ENCODE peak calls at places on chromosomes 16 and 17, in ten cellular contexts. One of them, this sample, is unnamed.

GRCh38 chr16:17101646-17102045 is 369.1 kb downstream of the XYLT1 start:
- DNase-seq in adrenal gland: no peak
- DNase-seq in spleen: no peak
- DNase-seq in AG04450: no peak
- DNase-seq in lung: no peak
- DNase-seq in IMR-90: peak
- DNase-seq in tibial nerve: no peak
- DNase-seq in heart right ventricle: no peak
- DNase-seq in cardiac muscle cell: no peak
- DNase-seq in HL-60: no peak
- DNase-seq in this sample: no peak

GRCh38 chr17:79090503-79091372 is 16.1 kb downstream of the ENGASE start:
- DNase-seq in adrenal gland: no peak
- DNase-seq in spleen: no peak
- DNase-seq in AG04450: no peak
- DNase-seq in lung: no peak
- DNase-seq in IMR-90: no peak
- DNase-seq in tibial nerve: no peak
- DNase-seq in heart right ventricle: no peak
- DNase-seq in cardiac muscle cell: no peak
- DNase-seq in HL-60: no peak
- DNase-seq in this sample: no peak

GRCh38 chr16:29985271-29985811 is 10.1 kb downstream of the HIRIP3 start:
- DNase-seq in adrenal gland: no peak
- DNase-seq in spleen: peak
- DNase-seq in AG04450: no peak
- DNase-seq in lung: no peak
- DNase-seq in IMR-90: no peak
- DNase-seq in tibial nerve: no peak
- DNase-seq in heart right ventricle: no peak
- DNase-seq in cardiac muscle cell: no peak
- DNase-seq in HL-60: no peak
- DNase-seq in this sample: no peak

GRCh38 chr17:29059281-29059680 is 16.3 kb downstream of the PIPOX start:
- DNase-seq in adrenal gland: no peak
- DNase-seq in spleen: no peak
- DNase-seq in AG04450: peak
- DNase-seq in lung: no peak
- DNase-seq in IMR-90: peak
- DNase-seq in tibial nerve: no peak
- DNase-seq in heart right ventricle: no peak
- DNase-seq in cardiac muscle cell: no peak
- DNase-seq in HL-60: no peak
- DNase-seq in this sample: peak

GRCh38 chr17:37828313-37829124 is 83.7 kb upstream of the HNF1B start:
- DNase-seq in adrenal gland: peak
- DNase-seq in spleen: no peak
- DNase-seq in AG04450: no peak
- DNase-seq in lung: no peak
- DNase-seq in IMR-90: peak
- DNase-seq in tibial nerve: no peak
- DNase-seq in heart right ventricle: no peak
- DNase-seq in cardiac muscle cell: no peak
- DNase-seq in HL-60: peak
- DNase-seq in this sample: no peak

GRCh38 chr16:49581630-49582298 is 208.2 kb downstream of the C16orf78 start:
- DNase-seq in adrenal gland: no peak
- DNase-seq in spleen: peak
- DNase-seq in AG04450: no peak
- DNase-seq in lung: no peak
- DNase-seq in IMR-90: no peak
- DNase-seq in tibial nerve: no peak
- DNase-seq in heart right ventricle: no peak
- DNase-seq in cardiac muscle cell: peak
- DNase-seq in HL-60: no peak
- DNase-seq in this sample: no peak

GRCh38 chr17:36856169-36856568 is 81.1 kb upstream of the LHX1 start:
- DNase-seq in adrenal gland: no peak
- DNase-seq in spleen: no peak
- DNase-seq in AG04450: no peak
- DNase-seq in lung: no peak
- DNase-seq in IMR-90: no peak
- DNase-seq in tibial nerve: no peak
- DNase-seq in heart right ventricle: no peak
- DNase-seq in cardiac muscle cell: no peak
- DNase-seq in HL-60: no peak
- DNase-seq in this sample: no peak

GRCh38 chr17:42891539-42892152 is 9.0 kb upstream of the G6PC1 start:
- DNase-seq in adrenal gland: no peak
- DNase-seq in spleen: no peak
- DNase-seq in AG04450: peak
- DNase-seq in lung: no peak
- DNase-seq in IMR-90: peak
- DNase-seq in tibial nerve: no peak
- DNase-seq in heart right ventricle: peak
- DNase-seq in cardiac muscle cell: peak
- DNase-seq in HL-60: no peak
- DNase-seq in this sample: peak

GRCh38 chr17:58365185-58365979 is 13.4 kb upstream of the SUPT4H1 start:
- DNase-seq in adrenal gland: no peak
- DNase-seq in spleen: no peak
- DNase-seq in AG04450: no peak
- DNase-seq in lung: no peak
- DNase-seq in IMR-90: no peak
- DNase-seq in tibial nerve: no peak
- DNase-seq in heart right ventricle: no peak
- DNase-seq in cardiac muscle cell: no peak
- DNase-seq in HL-60: no peak
- DNase-seq in this sample: no peak

GRCh38 chr17:77842906-77843249 is 115.6 kb upstream of the TNRC6C start:
- DNase-seq in adrenal gland: no peak
- DNase-seq in spleen: peak
- DNase-seq in AG04450: no peak
- DNase-seq in lung: no peak
- DNase-seq in IMR-90: no peak
- DNase-seq in tibial nerve: no peak
- DNase-seq in heart right ventricle: no peak
- DNase-seq in cardiac muscle cell: no peak
- DNase-seq in HL-60: no peak
- DNase-seq in this sample: no peak

GRCh38 chr16:29651950-29652349 is 11.1 kb upstream of the SPN start:
- DNase-seq in adrenal gland: no peak
- DNase-seq in spleen: no peak
- DNase-seq in AG04450: no peak
- DNase-seq in lung: no peak
- DNase-seq in IMR-90: no peak
- DNase-seq in tibial nerve: no peak
- DNase-seq in heart right ventricle: no peak
- DNase-seq in cardiac muscle cell: no peak
- DNase-seq in HL-60: no peak
- DNase-seq in this sample: no peak

GRCh38 chr17:7139400-7139799 is 24.8 kb upstream of the ASGR2 start:
- DNase-seq in adrenal gland: no peak
- DNase-seq in spleen: peak
- DNase-seq in AG04450: no peak
- DNase-seq in lung: no peak
- DNase-seq in IMR-90: no peak
- DNase-seq in tibial nerve: no peak
- DNase-seq in heart right ventricle: no peak
- DNase-seq in cardiac muscle cell: no peak
- DNase-seq in HL-60: no peak
- DNase-seq in this sample: no peak

GRCh38 chr17:66952031-66952524 is 12.4 kb upstream of the CACNG4 start:
- DNase-seq in adrenal gland: no peak
- DNase-seq in spleen: no peak
- DNase-seq in AG04450: peak
- DNase-seq in lung: peak
- DNase-seq in IMR-90: peak
- DNase-seq in tibial nerve: no peak
- DNase-seq in heart right ventricle: no peak
- DNase-seq in cardiac muscle cell: no peak
- DNase-seq in HL-60: no peak
- DNase-seq in this sample: peak

GRCh38 chr17:59311051-59311468 is 20.4 kb upstream of the YPEL2 start:
- DNase-seq in adrenal gland: peak
- DNase-seq in spleen: no peak
- DNase-seq in AG04450: no peak
- DNase-seq in lung: peak
- DNase-seq in IMR-90: peak
- DNase-seq in tibial nerve: no peak
- DNase-seq in heart right ventricle: no peak
- DNase-seq in cardiac muscle cell: peak
- DNase-seq in HL-60: no peak
- DNase-seq in this sample: peak

GRCh38 chr16:67781548-67781921 is 24.8 kb downstream of the RANBP10 start:
- DNase-seq in adrenal gland: no peak
- DNase-seq in spleen: no peak
- DNase-seq in AG04450: no peak
- DNase-seq in lung: no peak
- DNase-seq in IMR-90: no peak
- DNase-seq in tibial nerve: no peak
- DNase-seq in heart right ventricle: no peak
- DNase-seq in cardiac muscle cell: no peak
- DNase-seq in HL-60: no peak
- DNase-seq in this sample: no peak

GRCh38 chr16:827513-827912 is 27.0 kb upstream of the GNG13 start:
- DNase-seq in adrenal gland: no peak
- DNase-seq in spleen: no peak
- DNase-seq in AG04450: no peak
- DNase-seq in lung: no peak
- DNase-seq in IMR-90: no peak
- DNase-seq in tibial nerve: no peak
- DNase-seq in heart right ventricle: no peak
- DNase-seq in cardiac muscle cell: no peak
- DNase-seq in HL-60: no peak
- DNase-seq in this sample: no peak

GRCh38 chr17:43171761-43172487 is 910 bp downstream of the NBR1 start:
- DNase-seq in adrenal gland: peak
- DNase-seq in spleen: no peak
- DNase-seq in AG04450: peak
- DNase-seq in lung: no peak
- DNase-seq in IMR-90: peak
- DNase-seq in tibial nerve: no peak
- DNase-seq in heart right ventricle: no peak
- DNase-seq in cardiac muscle cell: peak
- DNase-seq in HL-60: peak
- DNase-seq in this sample: peak

GRCh38 chr16:4052801-4053662 is 63.2 kb downstream of the ADCY9 start:
- DNase-seq in adrenal gland: peak
- DNase-seq in spleen: peak
- DNase-seq in AG04450: no peak
- DNase-seq in lung: peak
- DNase-seq in IMR-90: peak
- DNase-seq in tibial nerve: peak
- DNase-seq in heart right ventricle: peak
- DNase-seq in cardiac muscle cell: peak
- DNase-seq in HL-60: peak
- DNase-seq in this sample: peak
- H3K27ac ChIP-seq in adrenal gland: peak
- H3K27ac ChIP-seq in spleen: peak
- H3K27ac ChIP-seq in AG04450: peak
- H3K27ac ChIP-seq in lung: peak
- H3K27ac ChIP-seq in IMR-90: peak
- H3K27ac ChIP-seq in tibial nerve: peak
- H3K27ac ChIP-seq in heart right ventricle: peak
- H3K27ac ChIP-seq in cardiac muscle cell: peak
- H3K27ac ChIP-seq in HL-60: peak
- H3K27ac ChIP-seq in this sample: no peak

GRCh38 chr16:2184962-2185361 is 11.4 kb downstream of the CASKIN1 start:
- DNase-seq in adrenal gland: no peak
- DNase-seq in spleen: no peak
- DNase-seq in AG04450: no peak
- DNase-seq in lung: no peak
- DNase-seq in IMR-90: no peak
- DNase-seq in tibial nerve: no peak
- DNase-seq in heart right ventricle: no peak
- DNase-seq in cardiac muscle cell: no peak
- DNase-seq in HL-60: no peak
- DNase-seq in this sample: no peak

GRCh38 chr16:2184346-2184745 is 12.1 kb downstream of the CASKIN1 start:
- DNase-seq in adrenal gland: no peak
- DNase-seq in spleen: no peak
- DNase-seq in AG04450: no peak
- DNase-seq in lung: no peak
- DNase-seq in IMR-90: no peak
- DNase-seq in tibial nerve: no peak
- DNase-seq in heart right ventricle: no peak
- DNase-seq in cardiac muscle cell: no peak
- DNase-seq in HL-60: no peak
- DNase-seq in this sample: no peak

GRCh38 chr16:2186064-2186463 is 10.3 kb downstream of the CASKIN1 start:
- DNase-seq in adrenal gland: no peak
- DNase-seq in spleen: no peak
- DNase-seq in AG04450: no peak
- DNase-seq in lung: no peak
- DNase-seq in IMR-90: no peak
- DNase-seq in tibial nerve: no peak
- DNase-seq in heart right ventricle: no peak
- DNase-seq in cardiac muscle cell: no peak
- DNase-seq in HL-60: no peak
- DNase-seq in this sample: no peak

GRCh38 chr16:2181952-2182351 is 14.5 kb downstream of the CASKIN1 start:
- DNase-seq in adrenal gland: no peak
- DNase-seq in spleen: no peak
- DNase-seq in AG04450: no peak
- DNase-seq in lung: no peak
- DNase-seq in IMR-90: no peak
- DNase-seq in tibial nerve: no peak
- DNase-seq in heart right ventricle: no peak
- DNase-seq in cardiac muscle cell: no peak
- DNase-seq in HL-60: no peak
- DNase-seq in this sample: no peak

GRCh38 chr16:2183671-2184070 is 12.7 kb downstream of the CASKIN1 start:
- DNase-seq in adrenal gland: no peak
- DNase-seq in spleen: no peak
- DNase-seq in AG04450: no peak
- DNase-seq in lung: no peak
- DNase-seq in IMR-90: no peak
- DNase-seq in tibial nerve: no peak
- DNase-seq in heart right ventricle: no peak
- DNase-seq in cardiac muscle cell: no peak
- DNase-seq in HL-60: no peak
- DNase-seq in this sample: no peak
- H3K4me3 ChIP-seq in adrenal gland: no peak
- H3K4me3 ChIP-seq in spleen: no peak
- H3K4me3 ChIP-seq in AG04450: no peak
- H3K4me3 ChIP-seq in lung: no peak
- H3K4me3 ChIP-seq in IMR-90: no peak
- H3K4me3 ChIP-seq in tibial nerve: no peak
- H3K4me3 ChIP-seq in heart right ventricle: no peak
- H3K4me3 ChIP-seq in cardiac muscle cell: no peak
- H3K4me3 ChIP-seq in HL-60: no peak
- H3K4me3 ChIP-seq in this sample: no peak

GRCh38 chr17:21058098-21058893 is 15.5 kb upstream of the USP22 start:
- DNase-seq in adrenal gland: no peak
- DNase-seq in spleen: no peak
- DNase-seq in AG04450: no peak
- DNase-seq in lung: no peak
- DNase-seq in IMR-90: peak
- DNase-seq in tibial nerve: no peak
- DNase-seq in heart right ventricle: no peak
- DNase-seq in cardiac muscle cell: no peak
- DNase-seq in HL-60: no peak
- DNase-seq in this sample: peak
- TF ChIP-seq CTCF in adrenal gland: no peak
- TF ChIP-seq CTCF in spleen: no peak
- TF ChIP-seq CTCF in AG04450: peak
- TF ChIP-seq CTCF in lung: no peak
- TF ChIP-seq CTCF in IMR-90: peak
- TF ChIP-seq CTCF in tibial nerve: no peak
- TF ChIP-seq CTCF in heart right ventricle: no peak
- TF ChIP-seq CTCF in cardiac muscle cell: peak
- TF ChIP-seq CTCF in HL-60: no peak
- TF ChIP-seq CTCF in this sample: peak

GRCh38 chr17:51091635-51092034 is 29.0 kb downstream of the SPAG9 start:
- DNase-seq in adrenal gland: no peak
- DNase-seq in spleen: no peak
- DNase-seq in AG04450: no peak
- DNase-seq in lung: no peak
- DNase-seq in IMR-90: no peak
- DNase-seq in tibial nerve: no peak
- DNase-seq in heart right ventricle: no peak
- DNase-seq in cardiac muscle cell: no peak
- DNase-seq in HL-60: no peak
- DNase-seq in this sample: no peak
- H3K27ac ChIP-seq in adrenal gland: no peak
- H3K27ac ChIP-seq in spleen: no peak
- H3K27ac ChIP-seq in AG04450: no peak
- H3K27ac ChIP-seq in lung: no peak
- H3K27ac ChIP-seq in IMR-90: no peak
- H3K27ac ChIP-seq in tibial nerve: no peak
- H3K27ac ChIP-seq in heart right ventricle: no peak
- H3K27ac ChIP-seq in cardiac muscle cell: no peak
- H3K27ac ChIP-seq in HL-60: no peak
- H3K27ac ChIP-seq in this sample: no peak

This sample was measured in brain microvascular endothelial cell.